ENCODE peak calls at places on chromosomes 13 and 19, in seven cellular contexts. One of them, this sample, is unnamed.

GRCh38 chr13:79447141-79447540 is 33.8 kb upstream of the NDFIP2 start:
- DNase-seq in tibial nerve: no peak
- DNase-seq in RWPE1: no peak
- DNase-seq in heart right ventricle: no peak
- DNase-seq in PC-3: no peak
- DNase-seq in transverse colon: no peak
- DNase-seq in IMR-90: no peak
- DNase-seq in this sample: no peak

GRCh38 chr13:31742102-31742695 is 2.9 kb downstream of the RXFP2 start:
- DNase-seq in PC-3: peak
- DNase-seq in tibial nerve: peak
- DNase-seq in RWPE1: peak
- DNase-seq in IMR-90: peak
- DNase-seq in transverse colon: peak
- DNase-seq in heart right ventricle: peak
- DNase-seq in this sample: peak

GRCh38 chr19:18533058-18533457 is 10.3 kb downstream of the FKBP8 start:
- DNase-seq in RWPE1: no peak
- DNase-seq in PC-3: no peak
- DNase-seq in IMR-90: no peak
- DNase-seq in tibial nerve: no peak
- DNase-seq in heart right ventricle: no peak
- DNase-seq in transverse colon: no peak
- DNase-seq in this sample: no peak

GRCh38 chr13:51771418-51772104 is 32.4 kb downstream of the DHRS12 start:
- DNase-seq in RWPE1: no peak
- DNase-seq in heart right ventricle: no peak
- DNase-seq in IMR-90: no peak
- DNase-seq in tibial nerve: no peak
- DNase-seq in PC-3: no peak
- DNase-seq in transverse colon: no peak
- DNase-seq in this sample: no peak

GRCh38 chr13:109764474-109765292 is 21.7 kb downstream of the IRS2 start:
- DNase-seq in heart right ventricle: no peak
- DNase-seq in RWPE1: no peak
- DNase-seq in PC-3: no peak
- DNase-seq in IMR-90: peak
- DNase-seq in transverse colon: no peak
- DNase-seq in tibial nerve: no peak
- DNase-seq in this sample: no peak

GRCh38 chr19:850221-850978 is 1.7 kb upstream of the ELANE start:
- DNase-seq in transverse colon: peak
- DNase-seq in RWPE1: peak
- DNase-seq in IMR-90: peak
- DNase-seq in tibial nerve: peak
- DNase-seq in heart right ventricle: peak
- DNase-seq in PC-3: peak
- DNase-seq in this sample: peak

GRCh38 chr19:19652482-19653295 is 9.2 kb upstream of the GMIP start:
- DNase-seq in transverse colon: no peak
- DNase-seq in tibial nerve: no peak
- DNase-seq in PC-3: peak
- DNase-seq in heart right ventricle: no peak
- DNase-seq in RWPE1: no peak
- DNase-seq in IMR-90: peak
- DNase-seq in this sample: no peak

GRCh38 chr13:42740753-42741152 is 40.6 kb upstream of the FAM216B start:
- DNase-seq in transverse colon: peak
- DNase-seq in tibial nerve: no peak
- DNase-seq in IMR-90: no peak
- DNase-seq in RWPE1: no peak
- DNase-seq in PC-3: peak
- DNase-seq in heart right ventricle: peak
- DNase-seq in this sample: peak

GRCh38 chr13:73677041-73677589 is 457.1 kb downstream of the KLF12 start:
- DNase-seq in PC-3: peak
- DNase-seq in transverse colon: no peak
- DNase-seq in IMR-90: peak
- DNase-seq in heart right ventricle: no peak
- DNase-seq in tibial nerve: no peak
- DNase-seq in RWPE1: peak
- DNase-seq in this sample: no peak

GRCh38 chr13:110237895-110238294 is 69.1 kb downstream of the COL4A1 start:
- DNase-seq in RWPE1: no peak
- DNase-seq in heart right ventricle: no peak
- DNase-seq in PC-3: no peak
- DNase-seq in transverse colon: no peak
- DNase-seq in IMR-90: no peak
- DNase-seq in tibial nerve: no peak
- DNase-seq in this sample: no peak

GRCh38 chr19:29287061-29287460 is 74.1 kb upstream of the UQCRFS1 start:
- DNase-seq in PC-3: no peak
- DNase-seq in tibial nerve: no peak
- DNase-seq in RWPE1: no peak
- DNase-seq in transverse colon: no peak
- DNase-seq in heart right ventricle: no peak
- DNase-seq in IMR-90: no peak
- DNase-seq in this sample: no peak

GRCh38 chr13:48790199-48790598 is 136.5 kb downstream of the CYSLTR2 start:
- DNase-seq in PC-3: no peak
- DNase-seq in heart right ventricle: no peak
- DNase-seq in IMR-90: no peak
- DNase-seq in RWPE1: no peak
- DNase-seq in transverse colon: no peak
- DNase-seq in tibial nerve: no peak
- DNase-seq in this sample: no peak

GRCh38 chr19:4089400-4089908 is 22.8 kb upstream of the ZBTB7A start:
- DNase-seq in heart right ventricle: peak
- DNase-seq in tibial nerve: no peak
- DNase-seq in RWPE1: no peak
- DNase-seq in transverse colon: peak
- DNase-seq in PC-3: no peak
- DNase-seq in IMR-90: no peak
- DNase-seq in this sample: no peak

GRCh38 chr19:51296331-51297093 is 14.9 kb upstream of the IGLON5 start:
- DNase-seq in IMR-90: no peak
- DNase-seq in tibial nerve: no peak
- DNase-seq in PC-3: peak
- DNase-seq in heart right ventricle: no peak
- DNase-seq in transverse colon: no peak
- DNase-seq in RWPE1: no peak
- DNase-seq in this sample: no peak

GRCh38 chr13:105016266-105016665 is 1519.2 kb downstream of the EFNB2 start:
- DNase-seq in tibial nerve: no peak
- DNase-seq in PC-3: no peak
- DNase-seq in IMR-90: no peak
- DNase-seq in RWPE1: no peak
- DNase-seq in transverse colon: no peak
- DNase-seq in heart right ventricle: no peak
- DNase-seq in this sample: no peak

GRCh38 chr19:2477141-2477710 is 1.3 kb downstream of the GADD45B start:
- DNase-seq in transverse colon: peak
- DNase-seq in tibial nerve: no peak
- DNase-seq in RWPE1: no peak
- DNase-seq in IMR-90: peak
- DNase-seq in PC-3: peak
- DNase-seq in heart right ventricle: peak
- DNase-seq in this sample: peak

GRCh38 chr13:41177616-41178015 is 16.8 kb downstream of the KBTBD7 start:
- DNase-seq in RWPE1: no peak
- DNase-seq in PC-3: no peak
- DNase-seq in transverse colon: no peak
- DNase-seq in tibial nerve: no peak
- DNase-seq in IMR-90: no peak
- DNase-seq in heart right ventricle: no peak
- DNase-seq in this sample: no peak
- H3K27ac ChIP-seq in RWPE1: no peak
- H3K27ac ChIP-seq in PC-3: no peak
- H3K27ac ChIP-seq in transverse colon: no peak
- H3K27ac ChIP-seq in tibial nerve: no peak
- H3K27ac ChIP-seq in IMR-90: no peak
- H3K27ac ChIP-seq in heart right ventricle: no peak
- H3K27ac ChIP-seq in this sample: no peak

DNA sequence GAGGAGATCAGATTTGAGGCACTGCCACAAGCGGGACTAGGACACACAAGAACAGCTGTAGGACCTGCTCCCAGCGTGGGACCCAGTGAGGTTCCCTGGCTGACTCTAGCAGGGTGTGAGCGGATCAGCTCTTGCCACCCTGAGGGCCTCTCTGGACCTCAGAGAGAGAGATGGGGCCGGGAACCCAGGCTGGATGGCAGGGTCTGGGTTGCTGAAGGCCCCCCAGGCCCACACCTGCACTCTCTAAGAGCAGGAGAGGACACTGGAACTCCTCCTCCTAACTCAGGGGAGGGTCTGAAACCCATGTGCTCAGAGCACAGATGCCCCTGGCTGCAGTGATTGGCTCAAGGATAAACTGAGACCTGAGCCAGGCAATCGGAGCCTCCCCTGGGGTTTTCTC is 13.5 kb upstream of the IL4I1 start:
- DNase-seq in IMR-90: no peak
- DNase-seq in heart right ventricle: no peak
- DNase-seq in tibial nerve: no peak
- DNase-seq in RWPE1: no peak
- DNase-seq in PC-3: no peak
- DNase-seq in transverse colon: no peak
- DNase-seq in this sample: no peak
- H3K27ac ChIP-seq in IMR-90: no peak
- H3K27ac ChIP-seq in heart right ventricle: no peak
- H3K27ac ChIP-seq in tibial nerve: no peak
- H3K27ac ChIP-seq in RWPE1: peak
- H3K27ac ChIP-seq in PC-3: no peak
- H3K27ac ChIP-seq in transverse colon: no peak
- H3K27ac ChIP-seq in this sample: no peak

DNA sequence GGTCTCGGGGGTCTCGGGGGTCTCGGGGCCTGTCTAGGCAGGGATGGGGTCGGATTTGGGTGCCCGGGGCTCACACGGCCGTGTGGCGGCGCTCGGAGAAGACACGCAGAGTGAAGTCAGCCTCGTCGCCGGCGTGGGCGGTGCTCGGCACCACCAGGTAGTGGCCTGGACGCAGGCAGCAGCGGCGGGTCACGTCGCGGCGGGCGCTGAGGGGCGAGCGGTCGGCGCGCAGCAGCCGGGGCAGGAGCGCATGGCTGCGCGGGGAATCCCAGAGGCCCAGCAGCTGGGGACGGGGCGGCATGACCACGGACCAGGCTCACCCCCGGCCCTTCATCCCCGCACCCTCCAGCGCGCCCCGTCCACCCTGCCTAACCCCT is 8.2 kb downstream of the CAPN12 start:
- DNase-seq in PC-3: peak
- DNase-seq in IMR-90: no peak
- DNase-seq in RWPE1: no peak
- DNase-seq in transverse colon: peak
- DNase-seq in heart right ventricle: peak
- DNase-seq in tibial nerve: no peak
- DNase-seq in this sample: peak
- H3K27ac ChIP-seq in PC-3: no peak
- H3K27ac ChIP-seq in IMR-90: no peak
- H3K27ac ChIP-seq in RWPE1: peak
- H3K27ac ChIP-seq in transverse colon: peak
- H3K27ac ChIP-seq in heart right ventricle: no peak
- H3K27ac ChIP-seq in tibial nerve: no peak
- H3K27ac ChIP-seq in this sample: no peak

GRCh38 chr13:54232700-54233099 is 1204.1 kb downstream of the OLFM4 start:
- DNase-seq in PC-3: peak
- DNase-seq in IMR-90: no peak
- DNase-seq in RWPE1: no peak
- DNase-seq in transverse colon: no peak
- DNase-seq in heart right ventricle: no peak
- DNase-seq in tibial nerve: no peak
- DNase-seq in this sample: no peak

DNA sequence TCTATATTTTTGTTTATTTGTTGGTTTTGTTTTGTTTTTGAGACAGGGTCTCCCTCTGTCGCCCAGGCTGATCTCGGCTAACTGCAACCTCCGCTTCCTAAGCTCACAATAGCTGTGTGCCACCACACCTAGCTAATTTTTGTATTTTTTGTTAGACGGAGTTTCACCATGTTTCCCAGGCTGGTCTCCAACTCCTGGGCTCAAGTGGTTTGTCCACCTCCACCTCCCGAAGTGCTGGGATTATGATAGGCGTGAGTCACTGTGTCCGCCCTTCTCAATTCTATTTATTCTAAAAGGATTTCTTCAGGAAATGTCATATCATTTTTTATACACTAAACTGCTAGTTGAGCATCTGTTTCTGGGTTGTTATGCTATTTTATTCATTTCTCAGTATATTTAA is 1206.0 kb downstream of the OLFM4 start:
- DNase-seq in IMR-90: no peak
- DNase-seq in RWPE1: no peak
- DNase-seq in heart right ventricle: no peak
- DNase-seq in transverse colon: no peak
- DNase-seq in tibial nerve: no peak
- DNase-seq in PC-3: peak
- DNase-seq in this sample: no peak
- H3K27ac ChIP-seq in IMR-90: no peak
- H3K27ac ChIP-seq in RWPE1: no peak
- H3K27ac ChIP-seq in heart right ventricle: no peak
- H3K27ac ChIP-seq in transverse colon: no peak
- H3K27ac ChIP-seq in tibial nerve: no peak
- H3K27ac ChIP-seq in PC-3: no peak
- H3K27ac ChIP-seq in this sample: no peak

GRCh38 chr13:41614671-41615519 is 157.5 kb downstream of the RGCC start:
- DNase-seq in RWPE1: no peak
- DNase-seq in heart right ventricle: peak
- DNase-seq in transverse colon: no peak
- DNase-seq in IMR-90: peak
- DNase-seq in PC-3: peak
- DNase-seq in tibial nerve: no peak
- DNase-seq in this sample: no peak
- H3K27ac ChIP-seq in RWPE1: no peak
- H3K27ac ChIP-seq in heart right ventricle: peak
- H3K27ac ChIP-seq in transverse colon: peak
- H3K27ac ChIP-seq in IMR-90: peak
- H3K27ac ChIP-seq in PC-3: no peak
- H3K27ac ChIP-seq in tibial nerve: no peak
- H3K27ac ChIP-seq in this sample: peak

GRCh38 chr13:95258619-95259194 is 42.5 kb downstream of the ABCC4 start:
- DNase-seq in PC-3: no peak
- DNase-seq in heart right ventricle: no peak
- DNase-seq in IMR-90: no peak
- DNase-seq in RWPE1: no peak
- DNase-seq in tibial nerve: no peak
- DNase-seq in transverse colon: no peak
- DNase-seq in this sample: no peak

GRCh38 chr13:95258098-95258497 is 43.2 kb downstream of the ABCC4 start:
- DNase-seq in PC-3: no peak
- DNase-seq in heart right ventricle: no peak
- DNase-seq in IMR-90: no peak
- DNase-seq in RWPE1: no peak
- DNase-seq in tibial nerve: no peak
- DNase-seq in transverse colon: no peak
- DNase-seq in this sample: no peak

GRCh38 chr13:95254341-95254740 is 46.9 kb downstream of the ABCC4 start:
- DNase-seq in IMR-90: peak
- DNase-seq in transverse colon: no peak
- DNase-seq in PC-3: peak
- DNase-seq in heart right ventricle: no peak
- DNase-seq in tibial nerve: no peak
- DNase-seq in RWPE1: peak
- DNase-seq in this sample: no peak

GRCh38 chr13:95255072-95255732 is 46.0 kb downstream of the ABCC4 start:
- DNase-seq in PC-3: no peak
- DNase-seq in IMR-90: no peak
- DNase-seq in transverse colon: no peak
- DNase-seq in RWPE1: no peak
- DNase-seq in tibial nerve: no peak
- DNase-seq in heart right ventricle: no peak
- DNase-seq in this sample: no peak

GRCh38 chr13:95256086-95256485 is 45.2 kb downstream of the ABCC4 start:
- DNase-seq in transverse colon: no peak
- DNase-seq in tibial nerve: no peak
- DNase-seq in PC-3: peak
- DNase-seq in RWPE1: peak
- DNase-seq in heart right ventricle: no peak
- DNase-seq in IMR-90: peak
- DNase-seq in this sample: no peak
- H3K27ac ChIP-seq in transverse colon: no peak
- H3K27ac ChIP-seq in tibial nerve: no peak
- H3K27ac ChIP-seq in PC-3: peak
- H3K27ac ChIP-seq in RWPE1: peak
- H3K27ac ChIP-seq in heart right ventricle: no peak
- H3K27ac ChIP-seq in IMR-90: peak
- H3K27ac ChIP-seq in this sample: no peak